ENCODE peak calls at places on chromosomes 3 and 15, in five cellular contexts. One of them, this sample, is unnamed.
A peak's percentile ranks its signal among the peaks of the same experiment; 100 is the strongest.

GRCh38 chr3:113741086-113741485 is 5.0 kb downstream of the NAA50 start:
- DNase-seq in breast epithelium: no peak
- DNase-seq in psoas muscle: no peak
- DNase-seq in lung: no peak
- DNase-seq in body of pancreas: no peak
- DNase-seq in this sample: no peak

GRCh38 chr3:11563159-11563558 is 80.6 kb downstream of the VGLL4 start:
- DNase-seq in lung: no peak
- DNase-seq in breast epithelium: no peak
- DNase-seq in body of pancreas: no peak
- DNase-seq in psoas muscle: no peak
- DNase-seq in this sample: no peak

GRCh38 chr15:49370782-49371181 is 52.3 kb upstream of the FGF7 start:
- DNase-seq in breast epithelium: no peak
- DNase-seq in body of pancreas: no peak
- DNase-seq in psoas muscle: no peak
- DNase-seq in lung: no peak
- DNase-seq in this sample: peak; percentile 57

GRCh38 chr3:58473275-58473674 is 18.6 kb upstream of the KCTD6 start:
- DNase-seq in lung: no peak
- DNase-seq in psoas muscle: no peak
- DNase-seq in breast epithelium: no peak
- DNase-seq in body of pancreas: no peak
- DNase-seq in this sample: no peak

GRCh38 chr3:12154151-12154550 is 4.6 kb downstream of the TIMP4 start:
- DNase-seq in lung: no peak
- DNase-seq in psoas muscle: no peak
- DNase-seq in body of pancreas: no peak
- DNase-seq in breast epithelium: no peak
- DNase-seq in this sample: peak; percentile 47

GRCh38 chr3:7621645-7622044 is 760.7 kb downstream of the GRM7 start:
- DNase-seq in lung: no peak
- DNase-seq in breast epithelium: no peak
- DNase-seq in psoas muscle: no peak
- DNase-seq in body of pancreas: no peak
- DNase-seq in this sample: no peak

GRCh38 chr3:70821602-70822001 is 509.2 kb upstream of the MDFIC2 start:
- DNase-seq in body of pancreas: no peak
- DNase-seq in lung: no peak
- DNase-seq in psoas muscle: no peak
- DNase-seq in breast epithelium: no peak
- DNase-seq in this sample: no peak

GRCh38 chr3:36891651-36892268 is 53.1 kb downstream of the TRANK1 start:
- DNase-seq in lung: no peak
- DNase-seq in body of pancreas: no peak
- DNase-seq in breast epithelium: no peak
- DNase-seq in psoas muscle: peak; percentile 74
- DNase-seq in this sample: no peak

GRCh38 chr15:43209059-43209824 is 11.6 kb downstream of the EPB42 start:
- DNase-seq in psoas muscle: no peak
- DNase-seq in body of pancreas: no peak
- DNase-seq in lung: no peak
- DNase-seq in breast epithelium: no peak
- DNase-seq in this sample: peak; percentile 36

GRCh38 chr3:119322021-119322522 is 27.9 kb downstream of the ARHGAP31 start:
- DNase-seq in psoas muscle: no peak
- DNase-seq in body of pancreas: no peak
- DNase-seq in lung: no peak
- DNase-seq in breast epithelium: no peak
- DNase-seq in this sample: peak; percentile 60

GRCh38 chr15:99925661-99926461 is 192.6 kb upstream of the LYSMD4 start:
- DNase-seq in lung: peak; percentile 75
- DNase-seq in breast epithelium: peak; percentile 65
- DNase-seq in psoas muscle: peak; percentile 82
- DNase-seq in body of pancreas: peak; percentile 76
- DNase-seq in this sample: no peak

GRCh38 chr3:157078131-157078835 is 81.7 kb downstream of the CCNL1 start:
- DNase-seq in body of pancreas: no peak
- DNase-seq in breast epithelium: no peak
- DNase-seq in psoas muscle: no peak
- DNase-seq in lung: no peak
- DNase-seq in this sample: no peak

GRCh38 chr3:41035445-41036022 is 163.8 kb upstream of the CTNNB1 start:
- DNase-seq in breast epithelium: no peak
- DNase-seq in lung: no peak
- DNase-seq in body of pancreas: no peak
- DNase-seq in psoas muscle: no peak
- DNase-seq in this sample: no peak

GRCh38 chr3:52596658-52597265 is 60.4 kb downstream of the UQCC5 start:
- DNase-seq in lung: no peak
- DNase-seq in psoas muscle: no peak
- DNase-seq in body of pancreas: no peak
- DNase-seq in breast epithelium: no peak
- DNase-seq in this sample: no peak

GRCh38 chr3:121660356-121661171 is at the start of gene HCLS1:
- DNase-seq in psoas muscle: peak; percentile 67
- DNase-seq in breast epithelium: no peak
- DNase-seq in lung: peak; percentile 55
- DNase-seq in body of pancreas: no peak
- DNase-seq in this sample: peak; percentile 48
- TF ChIP-seq CTCF in psoas muscle: no peak
- TF ChIP-seq CTCF in breast epithelium: no peak
- TF ChIP-seq CTCF in lung: no peak
- TF ChIP-seq CTCF in body of pancreas: no peak
- TF ChIP-seq CTCF in this sample: no peak

GRCh38 chr3:185062221-185062620 is 90.6 kb downstream of the C3orf70 start:
- DNase-seq in lung: no peak
- DNase-seq in breast epithelium: no peak
- DNase-seq in body of pancreas: no peak
- DNase-seq in psoas muscle: no peak
- DNase-seq in this sample: no peak

GRCh38 chr3:185056908-185057307 is 96.0 kb downstream of the C3orf70 start:
- DNase-seq in lung: no peak
- DNase-seq in psoas muscle: no peak
- DNase-seq in body of pancreas: no peak
- DNase-seq in breast epithelium: no peak
- DNase-seq in this sample: no peak

GRCh38 chr3:185060655-185061054 is 92.2 kb downstream of the C3orf70 start:
- DNase-seq in breast epithelium: no peak
- DNase-seq in lung: no peak
- DNase-seq in body of pancreas: no peak
- DNase-seq in psoas muscle: no peak
- DNase-seq in this sample: no peak

GRCh38 chr3:185057829-185058228 is 95.0 kb downstream of the C3orf70 start:
- DNase-seq in body of pancreas: no peak
- DNase-seq in psoas muscle: no peak
- DNase-seq in breast epithelium: no peak
- DNase-seq in lung: no peak
- DNase-seq in this sample: no peak

GRCh38 chr3:185059766-185060165 is 93.1 kb downstream of the C3orf70 start:
- DNase-seq in lung: no peak
- DNase-seq in breast epithelium: no peak
- DNase-seq in psoas muscle: no peak
- DNase-seq in body of pancreas: no peak
- DNase-seq in this sample: no peak
- TF ChIP-seq CTCF in lung: no peak
- TF ChIP-seq CTCF in breast epithelium: no peak
- TF ChIP-seq CTCF in psoas muscle: no peak
- TF ChIP-seq CTCF in body of pancreas: no peak
- TF ChIP-seq CTCF in this sample: no peak

GRCh38 chr3:167736264-167736787 is 805 bp downstream of the SERPINI1 start:
- DNase-seq in psoas muscle: no peak
- DNase-seq in breast epithelium: no peak
- DNase-seq in lung: no peak
- DNase-seq in body of pancreas: no peak
- DNase-seq in this sample: no peak

GRCh38 chr3:167736997-167737396 is 1.5 kb downstream of the SERPINI1 start:
- DNase-seq in breast epithelium: no peak
- DNase-seq in lung: no peak
- DNase-seq in body of pancreas: no peak
- DNase-seq in psoas muscle: no peak
- DNase-seq in this sample: no peak

GRCh38 chr3:167734498-167735232 is at the start of gene PDCD10:
- DNase-seq in lung: peak; percentile 99
- DNase-seq in psoas muscle: peak; percentile 99
- DNase-seq in breast epithelium: peak; percentile 97
- DNase-seq in body of pancreas: peak; percentile 98
- DNase-seq in this sample: peak; percentile 98

GRCh38 chr3:167733961-167734497 is 663 bp downstream of the PDCD10 start:
- DNase-seq in lung: no peak
- DNase-seq in body of pancreas: no peak
- DNase-seq in psoas muscle: no peak
- DNase-seq in breast epithelium: no peak
- DNase-seq in this sample: peak; percentile 14

DNA sequence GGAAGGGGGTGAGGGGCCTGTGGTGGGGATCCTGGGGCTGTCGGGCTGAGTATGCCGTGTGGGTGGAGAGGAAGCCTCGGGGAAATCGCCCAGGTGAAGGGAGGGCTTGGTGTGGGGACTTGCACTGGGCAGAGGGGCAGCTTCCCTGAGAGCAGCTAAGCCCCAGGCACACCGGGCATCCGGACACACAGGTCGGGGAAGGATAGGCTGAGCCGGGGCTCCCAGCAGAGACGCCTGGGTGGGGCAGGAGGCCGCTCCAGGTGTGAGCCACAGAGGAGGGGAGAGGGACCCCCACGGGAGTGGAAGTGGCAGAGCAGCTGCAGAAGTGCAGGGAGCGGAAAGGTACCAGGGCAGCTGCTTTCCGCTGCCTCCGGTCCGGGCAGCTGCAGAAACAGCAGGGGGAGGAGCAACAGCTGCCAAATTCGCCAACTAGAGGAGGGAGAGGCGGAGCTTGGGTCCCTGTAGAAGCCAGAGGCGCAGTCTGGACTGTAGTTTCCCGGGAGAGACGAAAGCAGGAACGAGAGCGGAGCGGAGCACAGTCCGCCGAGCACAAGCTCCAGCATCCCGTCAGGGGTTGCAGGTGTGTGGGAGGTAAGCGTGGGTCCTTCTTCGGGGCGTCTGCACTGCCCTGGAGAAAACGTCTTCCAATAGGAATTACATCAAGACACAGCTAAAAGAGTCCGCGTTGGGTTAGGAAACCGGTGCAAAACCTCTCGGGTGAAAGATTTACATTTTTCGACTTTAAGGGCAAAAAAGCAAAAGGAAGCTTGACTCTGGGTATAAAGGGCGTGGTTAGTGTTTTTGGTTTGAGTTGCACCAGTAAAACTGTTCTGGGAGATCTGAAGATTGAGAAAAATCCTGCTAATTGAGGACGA is at the start of gene SERPINI1:
- DNase-seq in lung: peak; percentile 92
- DNase-seq in body of pancreas: peak; percentile 93
- DNase-seq in psoas muscle: peak; percentile 90
- DNase-seq in breast epithelium: peak; percentile 87
- DNase-seq in this sample: peak; percentile 96
- TF ChIP-seq CTCF in lung: no peak
- TF ChIP-seq CTCF in body of pancreas: no peak
- TF ChIP-seq CTCF in psoas muscle: no peak
- TF ChIP-seq CTCF in breast epithelium: no peak
- TF ChIP-seq CTCF in this sample: no peak

DNA sequence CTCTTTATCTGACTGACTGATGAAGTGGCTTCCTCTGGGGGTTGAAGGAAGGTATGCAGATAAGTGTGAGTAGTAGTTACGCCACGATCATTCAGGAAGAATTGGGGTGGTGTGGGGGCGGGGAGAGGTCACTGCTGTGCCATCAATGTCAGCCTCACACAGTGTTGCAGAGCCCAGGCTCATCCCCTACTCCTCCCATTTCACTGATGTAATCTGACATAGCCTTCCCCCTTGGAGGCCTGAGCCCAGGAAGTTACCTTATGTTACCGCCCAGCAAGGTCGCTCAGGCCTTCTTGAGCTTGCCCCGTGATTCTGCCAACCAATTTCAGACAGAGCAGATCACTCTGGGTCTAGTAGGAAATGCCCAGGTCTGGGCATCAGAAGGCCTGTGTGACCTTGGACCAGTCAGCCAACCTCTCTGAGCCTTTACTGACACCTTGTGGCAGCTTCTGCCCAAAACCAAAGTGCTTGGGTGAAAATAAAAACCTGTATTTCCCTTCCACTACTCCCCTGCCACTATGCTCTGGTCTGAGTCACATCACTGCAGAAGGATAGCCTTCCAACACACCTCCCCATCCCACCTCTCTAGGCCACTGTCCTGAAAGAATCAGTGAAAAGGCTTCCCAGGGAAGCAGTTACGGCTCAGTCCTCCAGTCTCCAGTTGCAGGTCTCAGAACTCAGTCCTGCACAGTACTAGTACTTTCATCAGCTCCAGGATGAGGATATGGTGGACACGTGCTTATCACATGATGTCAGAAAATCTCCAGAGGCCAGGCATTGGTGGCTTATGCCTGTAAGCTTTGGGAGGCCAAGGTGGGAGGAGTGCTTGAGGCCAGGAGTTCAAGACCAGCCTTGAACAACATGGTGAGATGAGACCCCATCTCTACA is 28.1 kb upstream of the INSYN1 start:
- DNase-seq in psoas muscle: no peak
- DNase-seq in lung: no peak
- DNase-seq in body of pancreas: no peak
- DNase-seq in breast epithelium: no peak
- DNase-seq in this sample: peak; percentile 53
- TF ChIP-seq CTCF in psoas muscle: no peak
- TF ChIP-seq CTCF in lung: no peak
- TF ChIP-seq CTCF in body of pancreas: no peak
- TF ChIP-seq CTCF in breast epithelium: no peak
- TF ChIP-seq CTCF in this sample: peak; percentile 44

GRCh38 chr3:170499562-170500156 is 81.0 kb downstream of the CLDN11 start:
- DNase-seq in breast epithelium: no peak
- DNase-seq in lung: no peak
- DNase-seq in body of pancreas: peak; percentile 14
- DNase-seq in psoas muscle: peak; percentile 55
- DNase-seq in this sample: peak; percentile 88
- TF ChIP-seq CTCF in breast epithelium: no peak
- TF ChIP-seq CTCF in lung: no peak
- TF ChIP-seq CTCF in body of pancreas: no peak
- TF ChIP-seq CTCF in psoas muscle: peak; percentile 16
- TF ChIP-seq CTCF in this sample: peak; percentile 68

DNA sequence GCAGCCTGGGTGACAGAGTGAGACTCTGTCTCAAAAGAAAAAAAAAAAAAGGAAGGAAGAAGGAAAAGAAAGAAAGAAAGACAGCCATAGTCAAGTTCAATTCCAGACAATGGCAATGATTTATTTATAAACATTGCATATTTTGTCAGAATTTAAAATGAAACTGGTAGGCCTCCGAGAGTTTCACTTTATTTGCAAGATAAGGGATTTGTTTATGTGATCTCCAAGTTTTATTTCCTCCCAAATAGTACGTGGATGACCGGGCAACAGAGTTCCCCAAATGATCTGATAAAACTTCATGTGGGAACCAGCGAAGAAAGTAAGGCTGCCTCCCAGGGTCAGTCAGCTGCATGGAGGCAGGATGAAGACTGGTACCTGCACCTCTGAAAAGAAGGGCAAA is 28.6 kb upstream of the MOBP start:
- DNase-seq in body of pancreas: no peak
- DNase-seq in breast epithelium: no peak
- DNase-seq in lung: no peak
- DNase-seq in psoas muscle: no peak
- DNase-seq in this sample: no peak
- TF ChIP-seq CTCF in body of pancreas: no peak
- TF ChIP-seq CTCF in breast epithelium: no peak
- TF ChIP-seq CTCF in lung: no peak
- TF ChIP-seq CTCF in psoas muscle: no peak
- TF ChIP-seq CTCF in this sample: no peak

This sample was measured in foreskin fibroblast.